ENCODE peak calls at places on chromosome 21, in ten cellular contexts. M is AG09319, K is dorsolateral prefrontal cortex, R is endothelial cell of umbilical vein, Y is pancreas, Z is endothelial cell, V is mucosa of descending colon, I is spleen, W is GM13977, S is ovary. Q is an unnamed sample.

GRCh38 chr21:43810505-43811261 is 21.3 kb downstream of the RRP1 start:
- DNase-seq in R (peak; percentile 56), M (no peak), I (peak; percentile 96), Z (peak; percentile 98), W (peak; percentile 97), K (peak; percentile 78), S (peak; percentile 71), Y (peak; percentile 88), V (peak; percentile 91), Q (peak; percentile 94)

GRCh38 chr21:45036630-45037029 is 37.8 kb upstream of the ADARB1 start:
- DNase-seq in Z (no peak), K (no peak), V (no peak), R (no peak), S (no peak), Y (no peak), M (no peak), I (no peak), W (no peak), Q (no peak)

GRCh38 chr21:28793043-28793442 is 199.6 kb downstream of the LTN1 start:
- DNase-seq in S (no peak), I (no peak), V (no peak), W (no peak), Z (no peak), Y (no peak), M (no peak), R (no peak), K (no peak), Q (no peak)

GRCh38 chr21:38596264-38597042 is 98.2 kb upstream of the ERG start:
- DNase-seq in I (no peak), K (no peak), V (no peak), Z (no peak), W (no peak), Y (no peak), M (no peak), S (no peak), R (no peak), Q (no peak)

GRCh38 chr21:26115899-26116298 is 54.7 kb downstream of the APP start:
- DNase-seq in Y (no peak), R (peak; percentile 79), S (no peak), M (peak; percentile 14), I (no peak), V (no peak), K (no peak), W (no peak), Z (no peak), Q (no peak)

GRCh38 chr21:46122758-46123683 is 25.1 kb downstream of the COL6A2 start:
- DNase-seq in R (no peak), Z (no peak), S (peak; percentile 8), M (no peak), Y (no peak), W (no peak), I (peak; percentile 37), K (peak; percentile 27), V (peak; percentile 26), Q (peak; percentile 43)

GRCh38 chr21:42590431-42591131 is 62.8 kb upstream of the PDE9A start:
- DNase-seq in Y (no peak), V (no peak), W (no peak), Z (no peak), K (no peak), S (no peak), M (no peak), I (peak; percentile 70), R (no peak), Q (no peak)

GRCh38 chr21:46634966-46635323 is 529 bp upstream of the PRMT2 start:
- DNase-seq in M (peak; percentile 52), K (peak; percentile 81), V (no peak), S (peak; percentile 81), R (peak; percentile 89), W (peak; percentile 48), Z (no peak), Y (no peak), I (no peak), Q (peak; percentile 64)

GRCh38 chr21:45894107-45894810 is 87.3 kb upstream of the COL6A1 start:
- DNase-seq in Y (no peak), V (peak; percentile 58), Z (no peak), W (no peak), M (no peak), S (peak; percentile 33), K (peak; percentile 78), I (peak; percentile 63), R (no peak), Q (no peak)

GRCh38 chr21:42770717-42771502 is 108.4 kb downstream of the WDR4 start:
- DNase-seq in M (no peak), Z (no peak), S (no peak), V (peak; percentile 27), K (no peak), W (no peak), I (no peak), Y (no peak), R (no peak), Q (no peak)

GRCh38 chr21:39317134-39318090 is 4.0 kb upstream of the BRWD1 start:
- DNase-seq in I (no peak), S (no peak), M (no peak), W (no peak), K (no peak), Y (no peak), R (no peak), V (no peak), Z (no peak), Q (no peak)

GRCh38 chr21:23633447-23633846 is 1973.8 kb downstream of the MRPL39 start:
- DNase-seq in Z (no peak), Y (no peak), R (no peak), M (no peak), I (no peak), S (no peak), V (no peak), K (no peak), W (no peak), Q (no peak)

GRCh38 chr21:16079830-16080229 is 350.0 kb downstream of the USP25 start:
- DNase-seq in R (no peak), V (no peak), I (no peak), W (no peak), S (no peak), Y (no peak), K (no peak), Z (no peak), M (no peak), Q (no peak)

GRCh38 chr21:14554948-14555347 is 8.8 kb upstream of the SAMSN1 start:
- DNase-seq in V (no peak), Y (no peak), K (no peak), S (no peak), R (no peak), M (no peak), W (no peak), I (no peak), Z (no peak), Q (no peak)

DNA sequence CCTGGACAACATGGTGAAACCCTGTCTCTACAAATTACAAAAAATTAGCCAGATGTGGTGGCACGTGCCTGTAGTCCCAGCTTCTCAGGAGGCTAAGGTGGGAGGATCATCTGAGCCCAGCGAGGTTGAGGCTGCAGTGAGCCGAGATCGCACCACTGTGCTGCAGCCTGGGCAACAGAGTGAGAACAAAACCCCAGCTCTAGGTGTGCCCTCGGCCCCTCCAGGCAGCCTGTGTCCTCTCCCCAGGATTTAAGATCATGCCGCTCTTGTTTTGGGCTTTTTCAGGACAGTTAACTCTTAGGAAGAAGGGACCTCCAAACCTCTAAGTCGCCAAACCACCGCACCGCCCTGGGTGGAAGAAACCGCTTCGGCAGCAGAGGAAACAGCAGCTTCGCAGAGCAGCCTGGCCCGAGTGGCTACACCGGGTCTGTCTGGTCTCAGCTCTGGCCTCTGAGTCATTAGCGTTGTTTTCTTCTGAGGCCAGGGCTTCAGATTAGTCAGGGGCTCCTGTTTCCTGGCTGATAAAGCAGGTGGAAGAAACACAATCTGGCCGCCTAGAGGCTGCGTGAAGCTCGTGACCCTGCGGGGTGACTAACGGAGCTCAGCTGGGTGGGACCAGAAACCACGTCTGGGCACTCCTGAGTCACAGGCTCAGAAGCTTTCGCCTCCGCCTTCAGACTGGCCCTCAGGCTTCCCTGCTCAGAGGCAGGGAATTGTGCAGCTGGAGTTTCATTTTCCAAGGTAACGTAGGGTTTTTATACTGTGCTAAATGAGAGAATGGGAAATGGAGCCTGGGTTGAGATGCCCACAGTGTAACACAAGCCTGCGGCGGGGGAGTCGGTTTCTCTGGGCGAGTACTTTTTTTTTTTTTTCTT is 44.7 kb downstream of the CHAF1B start:
- DNase-seq in K (no peak), R (peak; percentile 100), M (peak; percentile 88), Z (peak; percentile 84), Y (peak; percentile 88), S (peak; percentile 86), I (peak; percentile 85), V (peak; percentile 68), W (peak; percentile 86), Q (peak; percentile 59)
- TF ChIP-seq CTCF in K (no peak), R (peak; percentile 28), M (no peak), Z (peak; percentile 16), Y (no peak), S (peak; percentile 47), I (peak; percentile 13), V (no peak), W (peak; percentile 7), Q (no peak)

DNA sequence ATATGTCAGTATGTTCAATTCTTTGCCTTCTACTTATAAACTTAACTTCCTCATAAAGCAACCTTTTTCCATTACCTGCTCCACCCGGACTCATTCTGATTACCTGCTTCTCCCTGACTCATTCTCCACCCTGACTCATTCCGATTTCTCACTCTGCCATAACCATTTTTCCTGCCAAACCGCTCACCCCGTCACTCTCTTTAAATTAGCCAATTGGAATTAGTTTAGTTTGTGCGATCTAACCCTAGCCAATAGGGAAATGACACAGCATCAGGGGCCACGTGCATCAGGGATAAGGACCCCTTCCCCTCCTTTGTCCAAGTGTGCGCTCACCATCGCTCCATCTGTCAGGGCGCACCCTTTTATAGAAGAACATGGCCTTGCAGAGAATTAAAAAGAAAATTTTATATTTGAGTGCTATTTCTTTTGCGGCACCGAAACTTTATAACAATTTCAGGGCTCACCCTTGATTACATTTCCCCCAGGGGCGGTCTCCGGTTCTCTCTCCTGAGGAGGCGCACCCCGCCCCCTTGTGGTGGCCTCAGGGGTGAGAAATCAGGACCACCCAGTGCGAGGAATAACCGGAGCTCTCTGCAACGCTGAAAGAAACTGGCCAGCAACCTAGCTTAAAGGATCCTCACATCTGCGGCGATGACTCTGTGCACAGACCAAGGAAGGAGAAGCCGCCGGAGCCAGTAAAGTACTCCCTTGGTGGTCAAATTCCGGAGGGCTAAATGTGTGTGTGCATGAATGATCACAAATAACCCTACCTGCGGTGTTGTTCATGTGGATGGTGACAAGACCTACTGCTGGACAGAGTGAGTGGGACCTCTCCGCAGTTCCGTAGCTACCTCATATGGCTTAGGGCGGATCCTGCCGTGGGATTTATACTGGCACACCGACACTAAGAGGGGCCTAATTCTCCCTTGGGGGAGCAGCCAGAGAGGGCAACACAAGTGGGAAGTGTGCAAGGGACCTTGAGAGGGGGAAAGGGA is 30.3 kb upstream of the CBR3 start:
- DNase-seq in Y (peak; percentile 26), V (no peak), I (peak; percentile 79), K (peak; percentile 74), S (no peak), R (peak; percentile 36), W (no peak), M (no peak), Z (peak; percentile 48), Q (peak; percentile 51)
- TF ChIP-seq CTCF in Y (peak; percentile 30), V (peak; percentile 15), I (peak; percentile 35), K (peak; percentile 83), S (no peak), R (peak; percentile 68), W (peak; percentile 31), M (peak; percentile 47), Z (peak; percentile 48), Q (peak; percentile 62)

GRCh38 chr21:18041012-18041411 is 203.6 kb upstream of the CHODL start:
- DNase-seq in S (no peak), Y (no peak), K (no peak), V (no peak), W (no peak), Z (peak; percentile 29), I (no peak), M (no peak), R (peak; percentile 59), Q (no peak)
- TF ChIP-seq CTCF in S (no peak), Y (no peak), K (peak; percentile 46), V (no peak), W (peak; percentile 14), Z (no peak), I (peak; percentile 57), M (no peak), R (peak; percentile 56), Q (peak; percentile 16)

GRCh38 chr21:34074283-34075098 is 1.1 kb downstream of the MRPS6 start:
- DNase-seq in V (no peak), W (no peak), Y (peak; percentile 27), M (no peak), S (no peak), K (no peak), I (no peak), R (peak; percentile 24), Z (peak; percentile 21), Q (no peak)
- TF ChIP-seq CTCF in V (no peak), W (no peak), Y (no peak), M (no peak), S (no peak), K (no peak), I (no peak), R (no peak), Z (no peak), Q (no peak)

Q was measured in right lobe of liver.